ENCODE peak calls at places on chromosome 1, in ten cellular contexts. W is kidney epithelial cell; I is GM10248; X is NCI-H510A; S is activated CD4-positive, alpha-beta T cell treated with anti-CD3 and anti-CD28 coated beads for 36 hours; P is NCI-H774; R is occipital lobe; H is mesothelial cell of epicardium; L is hepatic stellate cell; A is H54. Q is an unnamed sample.

GRCh38 chr1:98066911-98067310 is 146.1 kb upstream of the DPYD start:
- DNase-seq in W (no peak), I (no peak), X (no peak), S (no peak), P (no peak), R (no peak), H (no peak), L (no peak), A (no peak), Q (peak)

GRCh38 chr1:33329600-33330305 is 8.9 kb upstream of the A3GALT2 start:
- DNase-seq in W (no peak), I (no peak), X (no peak), S (no peak), P (no peak), R (no peak), H (no peak), L (no peak), A (no peak), Q (no peak)

GRCh38 chr1:116825400-116825734 is 71.1 kb downstream of the CD2 start:
- DNase-seq in W (no peak), I (no peak), X (no peak), S (no peak), P (no peak), R (peak), H (no peak), L (no peak), A (no peak), Q (no peak)

GRCh38 chr1:228378453-228379164 is 28.0 kb downstream of the TRIM11 start:
- DNase-seq in W (no peak), I (no peak), X (peak), S (peak), P (peak), R (no peak), H (peak), L (peak), A (no peak), Q (no peak)

GRCh38 chr1:68213843-68214242 is 18.5 kb downstream of the WLS start:
- DNase-seq in W (no peak), I (no peak), X (peak), S (no peak), P (no peak), R (no peak), H (no peak), L (no peak), A (no peak), Q (no peak)

GRCh38 chr1:92486251-92487077 is at the start of gene GFI1:
- DNase-seq in W (no peak), I (peak), X (peak), S (peak), P (peak), R (no peak), H (peak), L (peak), A (no peak), Q (no peak)

GRCh38 chr1:201706109-201706508 is 122.8 kb upstream of the IPO9 start:
- DNase-seq in W (no peak), I (no peak), X (no peak), S (no peak), P (no peak), R (no peak), H (no peak), L (no peak), A (no peak), Q (no peak)

GRCh38 chr1:80535446-80535845 is 1265.3 kb upstream of the ADGRL2 start:
- DNase-seq in W (peak), I (no peak), X (no peak), S (no peak), P (no peak), R (no peak), H (no peak), L (no peak), A (no peak), Q (no peak)

GRCh38 chr1:31571340-31572295 is 4.7 kb upstream of the TINAGL1 start:
- DNase-seq in W (no peak), I (no peak), X (no peak), S (no peak), P (no peak), R (no peak), H (no peak), L (no peak), A (no peak), Q (no peak)

GRCh38 chr1:94937820-94938219 is 10.9 kb upstream of the CNN3 start:
- DNase-seq in W (no peak), I (no peak), X (no peak), S (no peak), P (no peak), R (no peak), H (no peak), L (no peak), A (no peak), Q (no peak)

GRCh38 chr1:185318431-185319151 is 1.5 kb upstream of the IVNS1ABP start:
- DNase-seq in W (no peak), I (no peak), X (no peak), S (no peak), P (no peak), R (no peak), H (no peak), L (no peak), A (no peak), Q (no peak)

GRCh38 chr1:9181176-9181906 is 52.4 kb upstream of the GPR157 start:
- DNase-seq in W (no peak), I (peak), X (no peak), S (peak), P (no peak), R (no peak), H (peak), L (peak), A (no peak), Q (no peak)

GRCh38 chr1:43359696-43360095 is 915 bp downstream of the CDC20 start:
- DNase-seq in W (no peak), I (no peak), X (no peak), S (no peak), P (no peak), R (no peak), H (no peak), L (no peak), A (no peak), Q (no peak)

GRCh38 chr1:21631944-21632887 is 36.9 kb downstream of the RAP1GAP start:
- DNase-seq in W (no peak), I (no peak), X (no peak), S (no peak), P (no peak), R (no peak), H (no peak), L (no peak), A (no peak), Q (no peak)

GRCh38 chr1:178057863-178058576 is 35.9 kb upstream of the RASAL2 start:
- DNase-seq in W (no peak), I (no peak), X (no peak), S (no peak), P (no peak), R (peak), H (no peak), L (peak), A (no peak), Q (no peak)

GRCh38 chr1:109482796-109483638 is 688 bp upstream of the ATXN7L2 start:
- DNase-seq in W (no peak), I (no peak), X (no peak), S (peak), P (no peak), R (peak), H (peak), L (no peak), A (no peak), Q (no peak)

GRCh38 chr1:196733091-196733970 is 41.3 kb upstream of the CFHR3 start:
- DNase-seq in W (no peak), I (no peak), X (no peak), S (no peak), P (no peak), R (no peak), H (no peak), L (no peak), A (no peak), Q (no peak)

GRCh38 chr1:46408356-46409062 is 14.4 kb downstream of the FAAH start:
- DNase-seq in W (no peak), I (no peak), X (no peak), S (no peak), P (no peak), R (no peak), H (no peak), L (peak), A (no peak), Q (no peak)